ENCODE peak calls at places on chromosomes 12 and 14, in ten cellular contexts. L, P, C, V, D, F, O, X, U and T are unnamed samples.

GRCh38 chr14:96011131-96011530 is 28.0 kb upstream of the C14orf132 start:
- DNase-seq in L (no peak), P (no peak), C (no peak), V (no peak), D (no peak), F (no peak), O (no peak), X (no peak), U (no peak), T (no peak)

GRCh38 chr14:68535404-68536024 is 257.4 kb downstream of the ZFP36L1 start:
- DNase-seq in L (no peak), P (no peak), C (peak), V (peak), D (no peak), F (no peak), O (no peak), X (no peak), U (peak), T (peak)

GRCh38 chr14:33678012-33678411 is 272.9 kb downstream of the EGLN3 start:
- DNase-seq in L (no peak), P (no peak), C (no peak), V (no peak), D (no peak), F (no peak), O (no peak), X (no peak), U (no peak), T (no peak)

GRCh38 chr14:104550340-104550848 is 29.2 kb upstream of the C14orf180 start:
- DNase-seq in L (no peak), P (no peak), C (no peak), V (no peak), D (no peak), F (no peak), O (no peak), X (no peak), U (no peak), T (no peak)

GRCh38 chr12:12682284-12682683 is 13.7 kb downstream of the GPR19 start:
- DNase-seq in L (no peak), P (no peak), C (no peak), V (no peak), D (no peak), F (no peak), O (no peak), X (no peak), U (no peak), T (no peak)

GRCh38 chr14:84112589-84112988 is 1417.4 kb upstream of the FLRT2 start:
- DNase-seq in L (no peak), P (no peak), C (no peak), V (no peak), D (no peak), F (no peak), O (no peak), X (no peak), U (no peak), T (no peak)

GRCh38 chr12:96258451-96258933 is 64.3 kb downstream of the ELK3 start:
- DNase-seq in L (no peak), P (no peak), C (peak), V (no peak), D (no peak), F (peak), O (peak), X (peak), U (peak), T (no peak)

GRCh38 chr12:107271523-107271922 is 178.2 kb upstream of the CRY1 start:
- DNase-seq in L (no peak), P (no peak), C (no peak), V (no peak), D (no peak), F (no peak), O (no peak), X (no peak), U (no peak), T (no peak)

GRCh38 chr12:105912911-105913514 is 225.7 kb downstream of the NUAK1 start:
- DNase-seq in L (no peak), P (no peak), C (no peak), V (peak), D (no peak), F (no peak), O (no peak), X (no peak), U (no peak), T (no peak)

GRCh38 chr12:47870175-47870781 is 34.5 kb downstream of the VDR start:
- DNase-seq in L (no peak), P (no peak), C (peak), V (no peak), D (no peak), F (peak), O (no peak), X (no peak), U (no peak), T (no peak)

GRCh38 chr12:9750276-9751203 is 10.2 kb downstream of the CD69 start:
- DNase-seq in L (peak), P (peak), C (peak), V (peak), D (peak), F (peak), O (peak), X (peak), U (peak), T (peak)

GRCh38 chr12:57138526-57139272 is 8.7 kb downstream of the LRP1-AS start:
- DNase-seq in L (no peak), P (no peak), C (peak), V (no peak), D (no peak), F (no peak), O (no peak), X (no peak), U (no peak), T (no peak)

GRCh38 chr12:64670856-64671639 is 60.8 kb downstream of the RASSF3 start:
- DNase-seq in L (no peak), P (no peak), C (peak), V (no peak), D (no peak), F (no peak), O (no peak), X (no peak), U (peak), T (no peak)

GRCh38 chr12:132535046-132535445 is 45.1 kb downstream of the FBRSL1 start:
- DNase-seq in L (no peak), P (no peak), C (no peak), V (no peak), D (no peak), F (no peak), O (no peak), X (no peak), U (no peak), T (no peak)

GRCh38 chr12:111342376-111342775 is 26.5 kb downstream of the PHETA1 start:
- DNase-seq in L (no peak), P (no peak), C (no peak), V (no peak), D (no peak), F (no peak), O (no peak), X (no peak), U (no peak), T (no peak)

GRCh38 chr14:75492832-75493579 is 29.3 kb upstream of the BATF start:
- DNase-seq in L (no peak), P (no peak), C (no peak), V (no peak), D (no peak), F (no peak), O (no peak), X (no peak), U (no peak), T (no peak)

GRCh38 chr14:55412686-55413085 is 1.1 kb upstream of the ATG14 start:
- DNase-seq in L (no peak), P (no peak), C (no peak), V (no peak), D (no peak), F (no peak), O (no peak), X (no peak), U (no peak), T (no peak)

GRCh38 chr12:48819986-48820385 is 1.7 kb downstream of the CACNB3 start:
- DNase-seq in L (no peak), P (no peak), C (no peak), V (no peak), D (no peak), F (no peak), O (no peak), X (no peak), U (no peak), T (no peak)

GRCh38 chr12:121990692-121991603 is 30.7 kb upstream of the BCL7A start:
- DNase-seq in L (no peak), P (peak), C (peak), V (no peak), D (no peak), F (no peak), O (no peak), X (no peak), U (no peak), T (no peak)

GRCh38 chr12:51643951-51644350 is 52.9 kb downstream of the SCN8A start:
- DNase-seq in L (no peak), P (no peak), C (no peak), V (no peak), D (no peak), F (no peak), O (no peak), X (no peak), U (no peak), T (no peak)

GRCh38 chr14:103396463-103396862 is 11.2 kb downstream of the MARK3 start:
- DNase-seq in L (no peak), P (no peak), C (no peak), V (no peak), D (no peak), F (no peak), O (no peak), X (no peak), U (no peak), T (no peak)

GRCh38 chr12:51621155-51621922 is 30.3 kb downstream of the SCN8A start:
- DNase-seq in L (no peak), P (no peak), C (no peak), V (no peak), D (no peak), F (peak), O (no peak), X (no peak), U (no peak), T (no peak)

GRCh38 chr14:100304825-100305445 is 1.3 kb downstream of the SLC25A29 start:
- DNase-seq in L (no peak), P (peak), C (peak), V (no peak), D (peak), F (peak), O (peak), X (no peak), U (no peak), T (no peak)

GRCh38 chr12:54304187-54304810 is 3.5 kb upstream of the NFE2 start:
- DNase-seq in L (no peak), P (no peak), C (peak), V (no peak), D (peak), F (no peak), O (no peak), X (no peak), U (no peak), T (no peak)

GRCh38 chr14:69055973-69056372 is 76.9 kb upstream of the ACTN1 start:
- DNase-seq in L (no peak), P (no peak), C (no peak), V (no peak), D (no peak), F (no peak), O (no peak), X (no peak), U (no peak), T (peak)

GRCh38 chr12:124372831-124373230 is 77.9 kb downstream of the RFLNA start:
- DNase-seq in L (no peak), P (no peak), C (no peak), V (no peak), D (no peak), F (no peak), O (no peak), X (no peak), U (no peak), T (no peak)

GRCh38 chr12:99435095-99435791 is 212.3 kb upstream of the GARIN6 start:
- DNase-seq in L (no peak), P (no peak), C (no peak), V (no peak), D (no peak), F (no peak), O (no peak), X (no peak), U (no peak), T (no peak)

GRCh38 chr14:105487986-105488777 is 1.5 kb downstream of the CRIP1 start:
- DNase-seq in L (no peak), P (no peak), C (no peak), V (no peak), D (no peak), F (no peak), O (no peak), X (no peak), U (no peak), T (no peak)

GRCh38 chr12:86170051-86170450 is 86.1 kb downstream of the MGAT4C start:
- DNase-seq in L (no peak), P (no peak), C (no peak), V (no peak), D (no peak), F (no peak), O (no peak), X (no peak), U (no peak), T (no peak)